ENCODE peak calls at places on chromosomes 1 and 21, in four cellular contexts. H is K562, V is GM12878, P is WTC11. Q is an unnamed sample.

GRCh38 chr1:198556969-198557368 is 16.5 kb upstream of the ATP6V1G3 start:
- DNase-seq in H (no peak), V (peak), P (no peak), Q (no peak)

GRCh38 chr21:27362249-27362648 is 395.4 kb upstream of the ADAMTS5 start:
- DNase-seq in H (no peak), V (no peak), P (no peak), Q (no peak)

GRCh38 chr1:25703671-25704637 is 87.4 kb downstream of the MAN1C1 start:
- DNase-seq in H (no peak), V (no peak), P (no peak), Q (peak)

GRCh38 chr1:246528933-246529731 is 22.1 kb upstream of the SMYD3 start:
- DNase-seq in H (no peak), V (no peak), P (no peak), Q (no peak)

GRCh38 chr1:42941640-42942330 is 16.9 kb downstream of the SLC2A1 start:
- DNase-seq in H (peak), V (no peak), P (no peak), Q (no peak)

GRCh38 chr1:119917304-119918055 is 21.2 kb upstream of the ADAM30 start:
- DNase-seq in H (no peak), V (no peak), P (no peak), Q (no peak)

GRCh38 chr1:230356869-230357778 is 69.0 kb downstream of the PGBD5 start:
- DNase-seq in H (no peak), V (no peak), P (no peak), Q (no peak)

GRCh38 chr21:23968008-23968407 is 1639.3 kb downstream of the MRPL39 start:
- DNase-seq in H (no peak), V (no peak), P (no peak), Q (no peak)

GRCh38 chr1:66364578-66365391 is 169.2 kb upstream of the SGIP1 start:
- DNase-seq in H (no peak), V (no peak), P (no peak), Q (no peak)

GRCh38 chr1:21607549-21608529 is 61.3 kb downstream of the RAP1GAP start:
- DNase-seq in H (peak), V (peak), P (peak), Q (peak)

GRCh38 chr1:16205891-16206546 is 6.4 kb downstream of the ARHGEF19 start:
- DNase-seq in H (no peak), V (no peak), P (no peak), Q (no peak)

DNA sequence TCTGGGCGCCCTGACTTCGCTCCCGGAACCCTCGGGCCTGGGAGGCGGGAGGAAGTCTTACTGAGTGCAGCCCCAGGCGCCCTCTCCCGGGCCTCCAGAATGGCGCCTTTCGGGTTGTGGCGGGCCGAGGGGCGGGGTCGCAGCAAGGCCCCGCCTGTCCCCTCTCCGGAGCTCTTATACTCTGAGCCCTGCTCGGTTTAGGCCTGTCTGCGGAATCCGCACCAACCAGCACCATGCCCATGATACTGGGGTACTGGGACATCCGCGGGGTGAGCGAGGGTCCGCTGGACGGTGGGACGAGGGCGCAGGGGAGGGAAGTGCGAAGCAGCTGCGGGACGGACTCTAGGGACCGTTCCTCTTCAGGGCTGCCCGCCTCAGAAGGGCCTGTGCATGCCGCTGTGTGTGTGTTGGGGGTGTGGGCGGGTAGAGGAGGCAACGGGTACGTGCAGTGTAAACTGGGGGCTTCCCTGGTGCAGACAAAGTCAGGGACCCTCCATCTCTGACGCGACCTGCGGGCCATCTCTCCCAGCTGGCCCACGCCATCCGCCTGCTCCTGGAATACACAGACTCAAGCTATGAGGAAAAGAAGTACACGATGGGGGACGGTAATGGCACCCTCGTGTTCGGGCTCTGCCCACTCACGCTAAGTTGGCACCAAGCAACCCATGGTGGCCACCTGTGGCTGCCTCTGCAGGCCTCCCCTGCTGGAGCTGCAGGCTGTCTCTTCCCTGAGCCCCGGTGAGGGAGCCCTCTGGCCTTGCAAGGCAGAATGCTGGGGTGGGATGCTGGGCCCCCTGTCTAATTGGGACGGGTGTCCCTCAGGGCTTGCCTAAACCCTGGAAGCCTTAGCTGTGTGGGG is at the start of gene GSTM1:
- DNase-seq in H (no peak), V (peak), P (no peak), Q (no peak)
- TF ChIP-seq USF1 in H (no peak), V (no peak), P (no peak), Q (no peak)

GRCh38 chr1:201212461-201213055 is 21.9 kb downstream of the IGFN1 start:
- DNase-seq in H (no peak), V (no peak), P (no peak), Q (no peak)
- TF ChIP-seq USF1 in H (no peak), V (no peak), P (no peak), Q (no peak)

GRCh38 chr1:151157067-151157531 is 650 bp downstream of the TNFAIP8L2 start:
- DNase-seq in H (no peak), V (no peak), P (no peak), Q (no peak)

GRCh38 chr1:151158751-151159251 is 2.4 kb downstream of the TNFAIP8L2 start:
- DNase-seq in H (no peak), V (no peak), P (no peak), Q (no peak)

GRCh38 chr1:151159373-151159772 is 2.9 kb downstream of the TNFAIP8L2 start:
- DNase-seq in H (no peak), V (no peak), P (no peak), Q (no peak)

GRCh38 chr1:151158311-151158710 is 1.9 kb downstream of the TNFAIP8L2 start:
- DNase-seq in H (no peak), V (no peak), P (no peak), Q (no peak)

GRCh38 chr1:151156515-151156819 is at the start of gene TNFAIP8L2:
- DNase-seq in H (peak), V (peak), P (peak), Q (no peak)
- TF ChIP-seq USF1 in H (no peak), V (no peak), P (no peak), Q (no peak)

GRCh38 chr1:168135982-168136708 is 585 bp downstream of the GPR161 start:
- DNase-seq in H (peak), V (no peak), P (peak), Q (peak)
- TF ChIP-seq USF1 in H (no peak), V (no peak), P (no peak), Q (no peak)

GRCh38 chr21:38267991-38268858 is 11.4 kb downstream of the KCNJ15 start:
- DNase-seq in H (no peak), V (peak), P (no peak), Q (no peak)

GRCh38 chr21:38273745-38274544 is 17.2 kb downstream of the KCNJ15 start:
- DNase-seq in H (no peak), V (no peak), P (no peak), Q (no peak)

GRCh38 chr21:38269567-38269917 is 12.8 kb downstream of the KCNJ15 start:
- DNase-seq in H (no peak), V (peak), P (no peak), Q (no peak)

GRCh38 chr21:38268859-38269566 is 12.2 kb downstream of the KCNJ15 start:
- DNase-seq in H (no peak), V (no peak), P (no peak), Q (no peak)

GRCh38 chr21:38272215-38272614 is 15.4 kb downstream of the KCNJ15 start:
- DNase-seq in H (no peak), V (no peak), P (no peak), Q (no peak)
- TF ChIP-seq USF1 in H (no peak), V (no peak), P (no peak), Q (no peak)

DNA sequence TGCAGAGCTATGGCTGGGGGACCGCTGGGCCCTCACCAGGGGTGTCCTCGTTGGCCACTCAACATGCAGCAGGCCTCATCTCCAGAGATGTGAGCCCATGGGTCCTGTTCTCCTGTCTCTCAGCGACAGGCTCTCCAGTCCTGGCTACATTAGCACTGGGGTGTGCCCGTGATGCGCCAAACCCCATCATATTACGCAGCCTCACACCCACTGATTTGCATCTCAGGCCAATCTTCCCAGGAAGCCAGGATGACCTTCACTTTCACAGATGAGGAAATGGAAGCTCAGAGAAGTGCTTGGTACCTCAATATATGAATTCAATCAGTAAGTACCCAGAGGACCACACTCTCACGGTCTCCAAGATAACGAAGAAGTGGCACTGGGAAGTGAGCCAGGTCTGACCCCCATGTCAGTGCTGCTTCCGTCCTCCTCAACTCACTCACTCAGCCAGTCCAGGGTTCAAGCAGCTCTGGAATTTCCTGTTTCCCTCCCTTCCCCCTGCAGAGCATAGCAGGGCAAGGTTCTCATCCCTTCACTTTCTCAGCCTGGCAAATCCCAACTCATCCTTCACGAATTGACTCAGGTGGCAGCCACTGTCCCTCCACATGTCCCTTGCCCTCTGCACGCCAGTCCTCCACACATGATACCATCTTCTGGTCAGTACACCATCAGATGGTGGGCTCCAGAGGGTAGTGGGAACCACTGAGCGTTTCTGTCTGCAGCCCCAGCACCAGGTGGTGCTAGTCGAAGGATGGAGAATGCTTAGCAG is 28.9 kb upstream of the EVA1B start:
- DNase-seq in H (no peak), V (no peak), P (no peak), Q (no peak)
- TF ChIP-seq USF1 in H (no peak), V (no peak), P (no peak), Q (no peak)

Q was measured in SK-N-SH.